ENCODE peak calls at places on chromosomes 11 and 22, in seven cellular contexts. H, L, Q, T, Z, R and M are unnamed samples.
A peak's percentile ranks its signal among the peaks of the same experiment; 100 is the strongest.

GRCh38 chr22:41687901-41688364 is 734 bp downstream of the SNU13 start:
- DNase-seq in H (no peak), L (no peak), Z (peak; percentile 63), Q (no peak), T (no peak), R (peak; percentile 30), M (no peak)

GRCh38 chr11:12430912-12431311 is 53.5 kb downstream of the PARVA start:
- DNase-seq in Z (no peak), L (peak; percentile 87), Q (peak; percentile 59), T (peak; percentile 83), R (peak; percentile 90), H (no peak), M (peak; percentile 59)

GRCh38 chr11:129285387-129285786 is 90.3 kb upstream of the BARX2 start:
- DNase-seq in T (no peak), Z (no peak), H (no peak), Q (no peak), L (no peak), R (no peak), M (no peak)

GRCh38 chr11:47186937-47187681 is 875 bp upstream of the PACSIN3 start:
- DNase-seq in Z (peak; percentile 85), Q (peak; percentile 69), R (peak; percentile 55), H (peak; percentile 65), T (peak; percentile 63), L (no peak), M (no peak)

GRCh38 chr22:46791201-46791731 is 28.8 kb downstream of the TBC1D22A start:
- DNase-seq in L (peak; percentile 83), R (peak; percentile 50), Q (peak; percentile 64), H (no peak), Z (no peak), T (no peak), M (no peak)

GRCh38 chr11:97506360-97506759 is 1116.5 kb downstream of the JRKL start:
- DNase-seq in Z (no peak), L (no peak), T (no peak), H (no peak), Q (no peak), R (no peak), M (no peak)

GRCh38 chr11:101096036-101096704 is 33.4 kb downstream of the PGR start:
- DNase-seq in L (no peak), T (peak; percentile 52), R (no peak), H (no peak), Q (no peak), Z (no peak), M (no peak)

GRCh38 chr22:50524664-50525103 is 714 bp downstream of the SCO2 start:
- DNase-seq in L (no peak), Q (no peak), T (no peak), H (no peak), Z (peak; percentile 78), R (no peak), M (no peak)

GRCh38 chr11:96112192-96113099 is 188.5 kb upstream of the MTMR2 start:
- DNase-seq in Q (no peak), L (no peak), T (no peak), R (no peak), H (no peak), Z (no peak), M (no peak)

GRCh38 chr11:80083561-80083960 is 642.7 kb upstream of the TENM4 start:
- DNase-seq in Q (no peak), L (no peak), T (no peak), Z (no peak), R (no peak), H (no peak), M (no peak)

GRCh38 chr11:101126551-101127347 is 2.9 kb downstream of the PGR start:
- DNase-seq in T (peak; percentile 64), R (peak; percentile 68), L (peak; percentile 63), Q (peak; percentile 21), Z (peak; percentile 58), H (no peak), M (no peak)

GRCh38 chr22:36224245-36224644 is 15.1 kb downstream of the APOL2 start:
- DNase-seq in R (no peak), Z (no peak), L (no peak), H (no peak), Q (no peak), T (no peak), M (no peak)

GRCh38 chr11:96500440-96500839 is 110.6 kb downstream of the JRKL start:
- DNase-seq in L (no peak), T (no peak), H (no peak), Q (no peak), Z (no peak), R (no peak), M (no peak)

GRCh38 chr22:29205260-29205597 is 467 bp upstream of the EMID1 start:
- DNase-seq in T (no peak), Z (no peak), Q (no peak), R (no peak), L (no peak), H (no peak), M (no peak)

GRCh38 chr11:42161886-42162285 is 702.4 kb upstream of the LRRC4C start:
- DNase-seq in T (no peak), L (no peak), H (no peak), Z (no peak), Q (no peak), R (no peak), M (peak; percentile 41)

GRCh38 chr22:28025333-28025732 is 106.3 kb upstream of the PITPNB start:
- DNase-seq in R (no peak), Q (no peak), H (peak; percentile 7), Z (no peak), T (peak; percentile 8), L (peak; percentile 32), M (no peak)

GRCh38 chr11:128324531-128325141 is 262.7 kb downstream of the ETS1 start:
- DNase-seq in Z (no peak), L (no peak), T (no peak), R (no peak), H (no peak), Q (no peak), M (no peak)

GRCh38 chr22:23909258-23909898 is 15.2 kb downstream of the MIF start:
- DNase-seq in Z (no peak), R (no peak), Q (no peak), H (no peak), L (no peak), T (no peak), M (no peak)

DNA sequence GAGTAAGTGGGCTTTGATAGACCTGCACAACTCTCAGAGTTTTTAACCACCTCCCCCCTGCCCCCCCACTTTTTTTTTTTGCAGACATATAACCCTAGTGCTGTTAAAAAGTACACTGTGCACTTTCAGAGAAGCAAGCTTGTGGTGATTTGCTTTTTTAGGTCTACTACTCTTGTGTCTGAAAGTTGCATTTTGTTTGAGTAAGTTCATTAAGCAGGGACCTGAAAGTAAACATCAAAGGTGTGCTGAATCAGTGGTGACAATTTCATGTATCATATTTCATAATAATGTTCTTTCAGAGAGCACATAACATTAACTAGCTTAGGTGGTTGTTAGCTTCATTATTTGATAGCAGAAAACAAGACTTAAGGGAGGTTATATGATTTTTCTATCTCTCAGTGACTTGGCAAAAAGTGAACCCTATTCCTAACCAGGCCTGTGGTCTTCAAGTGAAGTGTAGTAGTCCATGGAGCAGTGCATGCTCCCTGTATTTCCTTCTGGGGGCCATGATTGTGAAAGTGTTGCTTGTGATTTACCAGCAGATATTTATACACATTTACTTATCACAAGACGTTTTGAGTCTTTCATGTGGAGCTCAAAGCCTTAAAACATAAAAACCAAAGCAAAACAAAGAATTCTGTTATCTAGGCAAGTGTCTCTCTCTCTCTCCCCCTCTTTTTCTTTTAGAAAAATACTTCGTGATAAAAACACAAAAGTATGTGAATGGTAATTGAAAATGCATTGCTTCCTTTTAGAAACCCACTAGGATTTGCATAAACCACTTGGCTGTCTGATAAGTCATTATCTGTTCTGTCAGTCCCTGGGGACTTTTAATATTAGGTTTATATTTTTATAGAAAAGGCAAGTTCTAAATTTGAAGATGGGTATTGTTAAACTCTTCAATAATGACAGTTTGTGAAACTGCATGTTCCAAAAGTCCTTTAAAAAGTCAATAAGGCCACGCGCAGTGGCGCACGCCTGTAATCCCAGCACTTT is 7.5 kb upstream of the RAG2 start:
- DNase-seq in L (no peak), H (no peak), Z (no peak), R (no peak), Q (no peak), T (no peak), M (no peak)
- H3K27me3 ChIP-seq in L (no peaks in the 10 kb centered on the region), H (no peaks in the 10 kb centered on the region), Z (no peaks in the 10 kb centered on the region), R (no peaks in the 10 kb centered on the region), Q (no peaks in the 10 kb centered on the region), T (no peaks in the 10 kb centered on the region), M (no peaks in the 10 kb centered on the region)

GRCh38 chr11:73174495-73174791 is 32.3 kb upstream of the FCHSD2 start:
- DNase-seq in Q (no peak), H (no peak), R (no peak), T (no peak), L (no peak), Z (no peak), M (no peak)

GRCh38 chr11:73171762-73172161 is 29.6 kb upstream of the FCHSD2 start:
- DNase-seq in H (no peak), L (no peak), Z (no peak), T (no peak), R (no peak), Q (no peak), M (no peak)

GRCh38 chr11:73172992-73173656 is 31.0 kb upstream of the FCHSD2 start:
- DNase-seq in T (no peak), H (no peak), R (no peak), Z (no peak), Q (no peak), L (no peak), M (no peak)

GRCh38 chr11:73175551-73176144 is 33.5 kb upstream of the FCHSD2 start:
- DNase-seq in Q (no peak), H (no peak), Z (no peak), R (no peak), T (no peak), L (no peak), M (no peak)

DNA sequence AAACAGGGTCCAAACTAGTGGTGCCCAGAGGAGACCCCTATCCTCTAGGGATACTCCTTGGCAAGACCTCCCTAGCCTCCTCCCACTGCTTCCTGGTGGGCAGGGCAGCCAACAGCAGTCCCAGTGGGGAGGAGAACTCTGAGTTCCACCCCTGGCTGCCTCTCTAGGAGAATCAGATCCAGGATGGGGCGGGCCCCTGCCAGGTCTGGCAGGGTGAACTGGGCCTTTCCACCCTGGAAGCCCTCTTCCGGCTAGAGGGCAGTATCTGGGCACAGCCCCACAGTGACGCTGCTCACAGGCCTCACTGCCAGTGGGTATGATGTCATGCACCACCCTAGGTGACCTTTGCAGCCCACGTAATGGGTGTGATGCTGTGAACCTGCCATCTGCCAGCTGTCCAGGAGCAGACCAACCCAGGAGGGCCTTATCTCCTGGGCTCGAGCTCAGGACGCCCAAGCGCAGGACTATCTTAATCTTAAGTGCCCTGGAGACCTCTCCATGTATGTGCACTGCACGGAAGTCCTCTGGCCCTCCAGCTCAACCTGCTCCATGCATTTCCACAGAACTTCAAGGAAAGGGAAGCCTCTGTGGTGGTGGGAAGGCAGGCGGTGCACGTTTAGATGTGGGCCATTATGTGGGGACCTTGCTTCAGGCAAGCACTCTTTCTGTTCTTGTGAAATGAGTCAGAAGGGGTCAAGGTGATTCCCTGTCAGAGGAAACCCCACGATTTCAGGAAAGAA is 31.8 kb upstream of the FCHSD2 start:
- DNase-seq in Q (peak; percentile 60), Z (no peak), R (peak; percentile 65), H (no peak), T (no peak), L (peak; percentile 85), M (no peak)
- H3K4me3 ChIP-seq in Q (no peak overlapping the region), Z (no peak overlapping the region), R (no peak overlapping the region), H (no peak overlapping the region), T (no peak overlapping the region), L (no peak overlapping the region), M (no peak overlapping the region)

GRCh38 chr11:127000991-127001390 is 421 bp upstream of the KIRREL3 start:
- DNase-seq in T (no peak), Z (peak; percentile 48), H (no peak), Q (no peak), L (no peak), R (no peak), M (no peak)
- H3K27me3 ChIP-seq in T (no peaks in the 10 kb centered on the region), Z (peaks cover 64% of the 10 kb centered on the region), H (no peaks in the 10 kb centered on the region), Q (peaks cover 81% of the 10 kb centered on the region), L (peaks cover 11% of the 10 kb centered on the region), R (peaks cover 83% of the 10 kb centered on the region), M (no peaks in the 10 kb centered on the region)

GRCh38 chr11:117823941-117824420 is 563 bp downstream of the FXYD2 start:
- DNase-seq in Q (peak; percentile 77), T (peak; percentile 58), Z (peak; percentile 56), L (peak; percentile 82), R (peak; percentile 67), H (no peak), M (no peak)
- H3K4me3 ChIP-seq in Q (no peak overlapping the region), T (no peak overlapping the region), Z (no peak overlapping the region), L (no peak overlapping the region), R (no peak overlapping the region), H (no peak overlapping the region), M (no peak overlapping the region)